ENCODE peak calls at places on chromosomes 2 and 18, in five cellular contexts. Y, F, M, K and I are unnamed samples. For H3K4me1 and H3K27me3, the result is how much of the 10 kb centered on the place peaks cover.

GRCh38 chr18:57150828-57151227 is 3.9 kb downstream of the BOD1L2 start:
- DNase-seq in F (peak), K (no peak), Y (peak), M (no peak), I (no peak)

GRCh38 chr2:219352448-219353023 is 20.0 kb upstream of the RESP18 start:
- DNase-seq in Y (no peak), K (peak), F (peak), M (peak), I (peak)

GRCh38 chr2:129758461-129759185 is 220.8 kb upstream of the RAB6C start:
- DNase-seq in Y (no peak), F (peak), K (peak), M (peak), I (peak)

GRCh38 chr2:9280204-9280603 is 73.6 kb downstream of the ASAP2 start:
- DNase-seq in K (no peak), M (no peak), F (no peak), Y (no peak), I (no peak)

GRCh38 chr2:143284087-143284675 is 155.0 kb downstream of the ARHGAP15 start:
- DNase-seq in Y (no peak), F (peak), M (no peak), K (no peak), I (no peak)

GRCh38 chr2:136917281-136917680 is 151.9 kb downstream of the THSD7B start:
- DNase-seq in Y (no peak), K (no peak), M (peak), F (peak), I (no peak)

GRCh38 chr2:149815946-149816345 is 228.4 kb upstream of the MMADHC start:
- DNase-seq in Y (no peak), M (no peak), F (no peak), K (no peak), I (no peak)

GRCh38 chr18:79396431-79397287 is 929 bp downstream of the NFATC1 start:
- DNase-seq in F (no peak), K (no peak), M (peak), Y (peak), I (no peak)

GRCh38 chr2:27211241-27211942 is 449 bp upstream of the ATRAID start:
- DNase-seq in F (peak), K (peak), M (no peak), Y (no peak), I (peak)

GRCh38 chr2:183606022-183606717 is 481.9 kb downstream of the NUP35 start:
- DNase-seq in Y (no peak), M (no peak), K (no peak), F (no peak), I (no peak)

GRCh38 chr18:3675446-3675845 is 225.5 kb downstream of the TGIF1 start:
- DNase-seq in F (no peak), K (no peak), M (no peak), Y (no peak), I (no peak)

GRCh38 chr2:38966678-38967077 is 77.0 kb downstream of the ARHGEF33 start:
- DNase-seq in M (no peak), K (no peak), F (no peak), Y (no peak), I (no peak)

GRCh38 chr2:148298201-148298600 is 277.3 kb downstream of the MBD5 start:
- DNase-seq in M (no peak), F (no peak), Y (no peak), K (no peak), I (no peak)

GRCh38 chr2:189347540-189347939 is 93.7 kb upstream of the WDR75 start:
- DNase-seq in F (peak), Y (no peak), K (no peak), M (peak), I (peak)

GRCh38 chr18:63890950-63891304 is 3.4 kb downstream of the SERPINB2 start:
- DNase-seq in Y (no peak), M (no peak), K (no peak), F (no peak), I (no peak)

GRCh38 chr18:9115984-9116383 is 13.5 kb downstream of the NDUFV2 start:
- DNase-seq in Y (no peak), F (no peak), K (no peak), M (no peak), I (no peak)
- H3K4me1 ChIP-seq in Y (half or more), F (under half), K (half or more), M (under half), I (under half)

GRCh38 chr2:45649457-45649854 is 2.0 kb upstream of the PRKCE start:
- DNase-seq in F (no peak), K (no peak), Y (no peak), M (no peak), I (no peak)
- TF ChIP-seq CTCF in F (no peak), K (no peak), Y (no peak), M (no peak), I (no peak)

GRCh38 chr18:11761553-11761952 is 72.5 kb downstream of the GNAL start:
- DNase-seq in Y (no peak), K (no peak), M (no peak), F (peak), I (no peak)
- H3K27me3 ChIP-seq in Y (under half), K (under half), M (under half), F (under half), I (under half)

GRCh38 chr2:100193334-100193733 is 50.9 kb upstream of the AFF3 start:
- DNase-seq in F (no peak), K (no peak), M (no peak), Y (no peak), I (no peak)
- H3K4me1 ChIP-seq in F (under half), K (under half), M (under half), Y (under half), I (under half)